ENCODE peak calls at places on chromosomes 16 and 17, in five cellular contexts. Y is colonic mucosa, B is neural progenitor cell, F is MM.1S, M is IMR-90. L is an unnamed sample. For H3K36me3, the result is how much of the 10 kb centered on the place peaks cover.

GRCh38 chr17:75783069-75783783 is 1.4 kb upstream of the UNK start:
- DNase-seq in Y (no peak), B (no peak), F (peak), M (peak), L (no peak)

GRCh38 chr17:40177275-40177874 is at the start of gene RAPGEFL1:
- DNase-seq in Y (peak), B (peak), F (peak), M (peak), L (peak)

GRCh38 chr16:74700206-74701040 is at the start of gene MLKL:
- DNase-seq in Y (peak), B (peak), F (peak), M (peak), L (peak)

GRCh38 chr16:2596747-2597559 is 59.1 kb downstream of the PDPK1 start:
- DNase-seq in Y (no peak), B (no peak), F (no peak), M (no peak), L (peak)

GRCh38 chr17:44360826-44361225 is 2.8 kb downstream of the FAM171A2 start:
- DNase-seq in Y (no peak), B (peak), F (no peak), M (peak), L (peak)

GRCh38 chr16:19625039-19625438 is 69.5 kb downstream of the VPS35L start:
- DNase-seq in Y (no peak), B (no peak), F (no peak), M (no peak), L (no peak)

GRCh38 chr16:13153696-13154095 is 252.3 kb downstream of the SHISA9 start:
- DNase-seq in Y (no peak), B (no peak), F (no peak), M (no peak), L (no peak)

GRCh38 chr16:15770512-15770911 is 86.3 kb downstream of the MYH11 start:
- DNase-seq in Y (no peak), B (no peak), F (no peak), M (peak), L (no peak)

GRCh38 chr16:10637337-10638037 is 57.1 kb upstream of the EMP2 start:
- DNase-seq in Y (no peak), B (no peak), F (no peak), M (no peak), L (no peak)
- TF ChIP-seq CTCF in Y (no peak), B (no peak), F (no peak), M (no peak), L (no peak)

GRCh38 chr17:65811043-65811442 is 249.6 kb upstream of the AXIN2 start:
- DNase-seq in Y (no peak), B (no peak), F (no peak), M (no peak), L (no peak)
- H3K36me3 ChIP-seq in Y (under half), B (under half), F (under half), M (under half), L (under half)

DNA sequence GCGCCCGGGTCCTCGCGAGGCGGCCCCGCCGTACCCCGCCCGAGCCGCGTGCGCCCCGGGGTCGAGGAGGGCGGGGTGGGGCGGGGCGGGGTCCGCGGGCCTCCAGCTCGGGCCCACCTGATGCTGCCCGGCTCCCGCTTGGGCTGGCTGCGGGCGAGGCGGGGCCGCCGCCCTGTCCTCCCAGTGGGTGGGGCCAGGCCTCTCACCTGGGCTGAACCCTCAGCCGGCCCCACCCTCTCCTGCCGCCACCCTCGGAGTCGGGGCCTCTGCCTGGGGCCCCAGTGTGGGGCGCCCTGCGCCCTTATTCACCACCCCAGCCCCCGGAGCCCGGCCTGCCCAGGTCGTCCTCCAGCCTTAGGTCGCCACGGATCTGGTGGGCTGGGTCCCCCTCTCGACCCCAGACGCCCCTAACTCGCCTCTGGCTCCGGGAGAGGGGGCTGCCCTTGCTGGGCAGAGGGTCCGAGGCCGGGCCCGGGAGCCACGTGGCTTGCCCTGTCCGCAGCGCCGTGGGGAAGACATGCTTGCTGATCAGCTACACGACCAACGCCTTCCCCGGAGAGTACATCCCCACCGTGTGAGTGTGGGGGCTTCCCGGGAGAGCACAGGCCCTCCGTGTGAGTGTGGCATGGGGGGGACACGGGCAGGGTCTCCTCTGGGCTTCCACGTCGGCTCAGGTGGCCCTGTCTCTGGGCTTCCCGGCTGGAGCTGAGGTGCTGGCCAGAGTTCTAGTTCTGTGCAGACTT is 578 bp downstream of the RAC3 start:
- DNase-seq in Y (peak), B (peak), F (peak), M (no peak), L (no peak)
- H3K9ac ChIP-seq in Y (no peak), B (no peak), F (peak), M (no peak), L (no peak)

GRCh38 chr17:37555386-37555785 is 53.8 kb downstream of the SYNRG start:
- DNase-seq in Y (no peak), B (no peak), F (no peak), M (no peak), L (no peak)
- TF ChIP-seq CTCF in Y (no peak), B (no peak), F (no peak), M (no peak), L (no peak)

GRCh38 chr17:56880571-56880970 is 33.3 kb downstream of the TRIM25 start:
- DNase-seq in Y (no peak), B (no peak), F (no peak), M (no peak), L (no peak)
- H3K36me3 ChIP-seq in Y (under half), B (under half), F (under half), M (under half), L (under half)